ENCODE peak calls at places on chromosomes 13 and 19, in ten cellular contexts. One of them, this sample, is unnamed. For H3K4me1, the result is how much of the 10 kb centered on the place peaks cover.

GRCh38 chr19:28932446-28932845 is 280.5 kb downstream of the UQCRFS1 start:
- DNase-seq in tibial nerve: no peak
- DNase-seq in heart left ventricle: no peak
- DNase-seq in stomach: no peak
- DNase-seq in breast epithelium: no peak
- DNase-seq in spleen: no peak
- DNase-seq in Peyer's patch: no peak
- DNase-seq in A549: no peak
- DNase-seq in IMR-90: no peak
- DNase-seq in ovary: no peak
- DNase-seq in this sample: no peak

GRCh38 chr19:5341981-5342380 is 1.4 kb upstream of the PTPRS start:
- DNase-seq in tibial nerve: no peak
- DNase-seq in stomach: no peak
- DNase-seq in breast epithelium: no peak
- DNase-seq in spleen: no peak
- DNase-seq in heart left ventricle: no peak
- DNase-seq in IMR-90: no peak
- DNase-seq in Peyer's patch: no peak
- DNase-seq in ovary: no peak
- DNase-seq in A549: no peak
- DNase-seq in this sample: no peak

GRCh38 chr19:3107658-3108057 is 13.5 kb downstream of the GNA11 start:
- DNase-seq in stomach: no peak
- DNase-seq in tibial nerve: no peak
- DNase-seq in breast epithelium: no peak
- DNase-seq in IMR-90: no peak
- DNase-seq in heart left ventricle: no peak
- DNase-seq in A549: no peak
- DNase-seq in Peyer's patch: no peak
- DNase-seq in spleen: no peak
- DNase-seq in ovary: no peak
- DNase-seq in this sample: no peak

GRCh38 chr19:3374369-3375112 is 8.2 kb downstream of the NFIC start:
- DNase-seq in ovary: peak
- DNase-seq in A549: no peak
- DNase-seq in spleen: no peak
- DNase-seq in tibial nerve: peak
- DNase-seq in IMR-90: no peak
- DNase-seq in stomach: peak
- DNase-seq in breast epithelium: no peak
- DNase-seq in Peyer's patch: no peak
- DNase-seq in heart left ventricle: no peak
- DNase-seq in this sample: peak

GRCh38 chr19:28859811-28860210 is 353.1 kb downstream of the UQCRFS1 start:
- DNase-seq in ovary: no peak
- DNase-seq in heart left ventricle: no peak
- DNase-seq in Peyer's patch: no peak
- DNase-seq in spleen: no peak
- DNase-seq in stomach: no peak
- DNase-seq in IMR-90: no peak
- DNase-seq in tibial nerve: no peak
- DNase-seq in A549: no peak
- DNase-seq in breast epithelium: no peak
- DNase-seq in this sample: no peak

GRCh38 chr19:12786149-12786870 is 5.0 kb upstream of the JUNB start:
- DNase-seq in Peyer's patch: peak
- DNase-seq in A549: peak
- DNase-seq in IMR-90: no peak
- DNase-seq in tibial nerve: no peak
- DNase-seq in heart left ventricle: peak
- DNase-seq in stomach: peak
- DNase-seq in spleen: peak
- DNase-seq in ovary: peak
- DNase-seq in breast epithelium: peak
- DNase-seq in this sample: peak

GRCh38 chr13:76872686-76873085 is 13.5 kb downstream of the KCTD12 start:
- DNase-seq in ovary: no peak
- DNase-seq in spleen: no peak
- DNase-seq in A549: no peak
- DNase-seq in breast epithelium: no peak
- DNase-seq in heart left ventricle: no peak
- DNase-seq in Peyer's patch: no peak
- DNase-seq in tibial nerve: no peak
- DNase-seq in IMR-90: no peak
- DNase-seq in stomach: no peak
- DNase-seq in this sample: no peak

GRCh38 chr13:32737111-32737571 is 150.9 kb downstream of the PDS5B start:
- DNase-seq in spleen: no peak
- DNase-seq in ovary: no peak
- DNase-seq in Peyer's patch: no peak
- DNase-seq in IMR-90: no peak
- DNase-seq in breast epithelium: no peak
- DNase-seq in stomach: no peak
- DNase-seq in A549: no peak
- DNase-seq in tibial nerve: no peak
- DNase-seq in heart left ventricle: no peak
- DNase-seq in this sample: no peak

GRCh38 chr19:46022061-46022430 is 807 bp downstream of the PGLYRP1 start:
- DNase-seq in breast epithelium: no peak
- DNase-seq in tibial nerve: no peak
- DNase-seq in ovary: no peak
- DNase-seq in A549: no peak
- DNase-seq in Peyer's patch: peak
- DNase-seq in IMR-90: no peak
- DNase-seq in heart left ventricle: no peak
- DNase-seq in spleen: no peak
- DNase-seq in stomach: no peak
- DNase-seq in this sample: no peak

GRCh38 chr19:35269425-35270117 is 809 bp downstream of the USF2 start:
- DNase-seq in breast epithelium: peak
- DNase-seq in spleen: peak
- DNase-seq in Peyer's patch: peak
- DNase-seq in ovary: peak
- DNase-seq in A549: peak
- DNase-seq in heart left ventricle: peak
- DNase-seq in tibial nerve: peak
- DNase-seq in stomach: peak
- DNase-seq in IMR-90: peak
- DNase-seq in this sample: peak

GRCh38 chr19:813359-814107 is 8.2 kb downstream of the PLPPR3 start:
- DNase-seq in breast epithelium: no peak
- DNase-seq in tibial nerve: no peak
- DNase-seq in A549: no peak
- DNase-seq in stomach: no peak
- DNase-seq in ovary: no peak
- DNase-seq in spleen: no peak
- DNase-seq in IMR-90: no peak
- DNase-seq in Peyer's patch: peak
- DNase-seq in heart left ventricle: no peak
- DNase-seq in this sample: no peak

GRCh38 chr19:812819-813358 is 8.9 kb downstream of the PLPPR3 start:
- DNase-seq in spleen: peak
- DNase-seq in tibial nerve: no peak
- DNase-seq in A549: no peak
- DNase-seq in heart left ventricle: no peak
- DNase-seq in Peyer's patch: no peak
- DNase-seq in breast epithelium: no peak
- DNase-seq in IMR-90: no peak
- DNase-seq in stomach: no peak
- DNase-seq in ovary: no peak
- DNase-seq in this sample: no peak

GRCh38 chr19:811511-812048 is 10.2 kb downstream of the PLPPR3 start:
- DNase-seq in A549: no peak
- DNase-seq in Peyer's patch: no peak
- DNase-seq in stomach: no peak
- DNase-seq in breast epithelium: no peak
- DNase-seq in heart left ventricle: no peak
- DNase-seq in tibial nerve: no peak
- DNase-seq in ovary: no peak
- DNase-seq in IMR-90: no peak
- DNase-seq in spleen: peak
- DNase-seq in this sample: no peak

GRCh38 chr19:811007-811434 is 10.7 kb downstream of the PLPPR3 start:
- DNase-seq in tibial nerve: no peak
- DNase-seq in heart left ventricle: no peak
- DNase-seq in breast epithelium: no peak
- DNase-seq in Peyer's patch: no peak
- DNase-seq in spleen: peak
- DNase-seq in ovary: no peak
- DNase-seq in A549: no peak
- DNase-seq in stomach: no peak
- DNase-seq in IMR-90: no peak
- DNase-seq in this sample: no peak

GRCh38 chr19:812049-812816 is 9.5 kb downstream of the PLPPR3 start:
- DNase-seq in ovary: no peak
- DNase-seq in Peyer's patch: no peak
- DNase-seq in spleen: peak
- DNase-seq in stomach: no peak
- DNase-seq in tibial nerve: no peak
- DNase-seq in heart left ventricle: no peak
- DNase-seq in breast epithelium: no peak
- DNase-seq in A549: no peak
- DNase-seq in IMR-90: no peak
- DNase-seq in this sample: no peak
- TF ChIP-seq POLR2A in ovary: no peak
- TF ChIP-seq POLR2A in Peyer's patch: no peak
- TF ChIP-seq POLR2A in spleen: no peak
- TF ChIP-seq POLR2A in stomach: no peak
- TF ChIP-seq POLR2A in tibial nerve: no peak
- TF ChIP-seq POLR2A in heart left ventricle: no peak
- TF ChIP-seq POLR2A in breast epithelium: no peak
- TF ChIP-seq POLR2A in A549: no peak
- TF ChIP-seq POLR2A in IMR-90: no peak
- TF ChIP-seq POLR2A in this sample: no peak

GRCh38 chr13:113208424-113209335 is at the start of gene PCID2:
- DNase-seq in heart left ventricle: peak
- DNase-seq in breast epithelium: peak
- DNase-seq in A549: peak
- DNase-seq in IMR-90: peak
- DNase-seq in tibial nerve: peak
- DNase-seq in spleen: peak
- DNase-seq in ovary: peak
- DNase-seq in stomach: peak
- DNase-seq in Peyer's patch: peak
- DNase-seq in this sample: peak

GRCh38 chr13:113209880-113210421 is 538 bp downstream of the CUL4A start:
- DNase-seq in spleen: peak
- DNase-seq in tibial nerve: no peak
- DNase-seq in IMR-90: peak
- DNase-seq in ovary: peak
- DNase-seq in heart left ventricle: peak
- DNase-seq in breast epithelium: no peak
- DNase-seq in stomach: peak
- DNase-seq in Peyer's patch: peak
- DNase-seq in A549: peak
- DNase-seq in this sample: peak

GRCh38 chr13:113209336-113209879 is at the start of gene CUL4A:
- DNase-seq in Peyer's patch: peak
- DNase-seq in heart left ventricle: peak
- DNase-seq in IMR-90: peak
- DNase-seq in breast epithelium: peak
- DNase-seq in A549: peak
- DNase-seq in ovary: peak
- DNase-seq in spleen: peak
- DNase-seq in stomach: peak
- DNase-seq in tibial nerve: peak
- DNase-seq in this sample: peak

GRCh38 chr13:113210834-113211233 is 1.4 kb downstream of the CUL4A start:
- DNase-seq in IMR-90: no peak
- DNase-seq in spleen: no peak
- DNase-seq in stomach: no peak
- DNase-seq in heart left ventricle: no peak
- DNase-seq in A549: no peak
- DNase-seq in Peyer's patch: no peak
- DNase-seq in breast epithelium: no peak
- DNase-seq in ovary: no peak
- DNase-seq in tibial nerve: no peak
- DNase-seq in this sample: no peak

DNA sequence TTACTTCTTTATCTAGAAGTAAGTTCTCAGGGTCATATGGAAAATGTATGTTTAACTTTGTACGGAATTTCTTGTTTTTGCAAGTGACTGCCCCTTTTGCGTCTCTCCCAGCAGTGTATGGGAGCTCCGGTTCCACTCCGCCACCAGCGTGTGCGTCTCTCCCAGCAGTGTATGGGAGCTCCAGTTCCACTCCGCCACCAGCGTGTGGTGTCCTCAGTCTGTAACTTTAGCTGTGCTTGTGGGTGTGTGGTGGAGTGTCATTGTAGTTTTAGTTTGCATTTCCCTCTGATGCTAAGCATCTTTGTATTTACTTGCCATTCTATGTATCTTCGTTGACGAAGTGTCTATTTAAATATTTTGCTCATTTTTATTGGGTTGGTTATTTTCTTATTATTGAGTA is 2.4 kb downstream of the CUL4A start:
- DNase-seq in IMR-90: no peak
- DNase-seq in A549: peak
- DNase-seq in stomach: no peak
- DNase-seq in breast epithelium: no peak
- DNase-seq in Peyer's patch: no peak
- DNase-seq in spleen: no peak
- DNase-seq in tibial nerve: no peak
- DNase-seq in ovary: no peak
- DNase-seq in heart left ventricle: peak
- DNase-seq in this sample: no peak
- H3K4me1 ChIP-seq in IMR-90: under half
- H3K4me1 ChIP-seq in A549: under half
- H3K4me1 ChIP-seq in stomach: under half
- H3K4me1 ChIP-seq in breast epithelium: under half
- H3K4me1 ChIP-seq in Peyer's patch: under half
- H3K4me1 ChIP-seq in spleen: half or more
- H3K4me1 ChIP-seq in tibial nerve: under half
- H3K4me1 ChIP-seq in ovary: under half
- H3K4me1 ChIP-seq in heart left ventricle: half or more
- H3K4me1 ChIP-seq in this sample: under half

DNA sequence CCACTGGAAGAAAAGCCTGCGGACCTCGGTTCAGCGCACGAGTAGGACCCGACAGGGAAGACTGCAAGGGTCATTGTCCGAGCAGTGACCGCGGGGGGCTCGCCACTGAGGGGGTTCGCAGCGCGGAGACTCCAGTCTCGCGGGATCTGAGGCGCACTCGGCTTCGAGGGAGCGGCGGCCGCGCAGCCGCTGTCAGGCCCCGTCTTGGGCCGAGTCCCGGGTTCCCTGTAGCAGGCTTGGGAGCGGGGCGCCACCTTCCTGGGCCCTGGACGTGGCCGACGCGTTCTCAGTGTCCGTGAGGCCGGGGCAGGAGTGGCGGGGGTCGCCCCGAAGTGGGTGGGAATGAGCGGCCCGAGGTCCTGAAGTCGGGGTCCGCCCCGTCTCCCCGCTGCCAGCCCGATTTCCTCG is 474 bp upstream of the FAM174C start:
- DNase-seq in IMR-90: no peak
- DNase-seq in stomach: no peak
- DNase-seq in A549: no peak
- DNase-seq in Peyer's patch: no peak
- DNase-seq in tibial nerve: no peak
- DNase-seq in ovary: no peak
- DNase-seq in heart left ventricle: no peak
- DNase-seq in breast epithelium: no peak
- DNase-seq in spleen: no peak
- DNase-seq in this sample: no peak
- TF ChIP-seq POLR2A in IMR-90: no peak
- TF ChIP-seq POLR2A in stomach: no peak
- TF ChIP-seq POLR2A in A549: no peak
- TF ChIP-seq POLR2A in Peyer's patch: no peak
- TF ChIP-seq POLR2A in tibial nerve: no peak
- TF ChIP-seq POLR2A in ovary: no peak
- TF ChIP-seq POLR2A in heart left ventricle: no peak
- TF ChIP-seq POLR2A in breast epithelium: no peak
- TF ChIP-seq POLR2A in spleen: no peak
- TF ChIP-seq POLR2A in this sample: no peak

GRCh38 chr19:10421240-10421948 is 1.1 kb downstream of the PDE4A start:
- DNase-seq in heart left ventricle: no peak
- DNase-seq in spleen: no peak
- DNase-seq in IMR-90: no peak
- DNase-seq in ovary: no peak
- DNase-seq in tibial nerve: no peak
- DNase-seq in Peyer's patch: no peak
- DNase-seq in A549: no peak
- DNase-seq in breast epithelium: no peak
- DNase-seq in stomach: no peak
- DNase-seq in this sample: no peak
- H3K4me1 ChIP-seq in heart left ventricle: under half
- H3K4me1 ChIP-seq in spleen: half or more
- H3K4me1 ChIP-seq in IMR-90: under half
- H3K4me1 ChIP-seq in ovary: under half
- H3K4me1 ChIP-seq in tibial nerve: under half
- H3K4me1 ChIP-seq in Peyer's patch: under half
- H3K4me1 ChIP-seq in A549: under half
- H3K4me1 ChIP-seq in breast epithelium: under half
- H3K4me1 ChIP-seq in stomach: under half
- H3K4me1 ChIP-seq in this sample: under half

This sample was measured in thyroid gland.